ENCODE peak calls at places on chromosomes 13 and 19, in five cellular contexts. One of them, this sample, is unnamed.

GRCh38 chr13:41345921-41346589 is 35.0 kb downstream of the NAA16 start:
- DNase-seq in IMR-90: peak
- DNase-seq in H9: no peak
- DNase-seq in neuronal stem cell: no peak
- DNase-seq in mesenchymal stem cell: no peak
- DNase-seq in this sample: no peak

GRCh38 chr13:82356667-82357066 is 1525.6 kb downstream of the SLITRK1 start:
- DNase-seq in IMR-90: no peak
- DNase-seq in H9: no peak
- DNase-seq in neuronal stem cell: no peak
- DNase-seq in mesenchymal stem cell: peak
- DNase-seq in this sample: no peak

GRCh38 chr13:44471686-44472085 is 98.1 kb downstream of the SERP2 start:
- DNase-seq in IMR-90: peak
- DNase-seq in H9: no peak
- DNase-seq in neuronal stem cell: no peak
- DNase-seq in mesenchymal stem cell: peak
- DNase-seq in this sample: peak

GRCh38 chr13:43652751-43653150 is 134.0 kb downstream of the ENOX1 start:
- DNase-seq in IMR-90: no peak
- DNase-seq in H9: no peak
- DNase-seq in neuronal stem cell: no peak
- DNase-seq in mesenchymal stem cell: no peak
- DNase-seq in this sample: no peak

GRCh38 chr19:5392476-5392875 is 51.9 kb upstream of the PTPRS start:
- DNase-seq in IMR-90: no peak
- DNase-seq in H9: no peak
- DNase-seq in neuronal stem cell: no peak
- DNase-seq in mesenchymal stem cell: no peak
- DNase-seq in this sample: no peak

GRCh38 chr13:44763604-44764311 is 187.6 kb upstream of the TSC22D1 start:
- DNase-seq in IMR-90: no peak
- DNase-seq in H9: no peak
- DNase-seq in neuronal stem cell: no peak
- DNase-seq in mesenchymal stem cell: no peak
- DNase-seq in this sample: peak

GRCh38 chr19:51166846-51167490 is 24.9 kb downstream of the SIGLEC7 start:
- DNase-seq in IMR-90: no peak
- DNase-seq in H9: no peak
- DNase-seq in neuronal stem cell: no peak
- DNase-seq in mesenchymal stem cell: no peak
- DNase-seq in this sample: no peak

GRCh38 chr19:29724102-29724641 is 9.1 kb upstream of the C19orf12 start:
- DNase-seq in IMR-90: peak
- DNase-seq in H9: peak
- DNase-seq in neuronal stem cell: peak
- DNase-seq in mesenchymal stem cell: peak
- DNase-seq in this sample: no peak

GRCh38 chr19:11203194-11204075 is 6.1 kb upstream of the KANK2 start:
- DNase-seq in IMR-90: peak
- DNase-seq in H9: peak
- DNase-seq in neuronal stem cell: peak
- DNase-seq in mesenchymal stem cell: peak
- DNase-seq in this sample: peak

GRCh38 chr13:43058318-43058674 is 34.9 kb downstream of the DNAJC15 start:
- DNase-seq in IMR-90: peak
- DNase-seq in H9: peak
- DNase-seq in neuronal stem cell: no peak
- DNase-seq in mesenchymal stem cell: peak
- DNase-seq in this sample: peak

GRCh38 chr13:61247149-61247936 is 168.3 kb downstream of the PCDH20 start:
- DNase-seq in IMR-90: no peak
- DNase-seq in H9: no peak
- DNase-seq in neuronal stem cell: no peak
- DNase-seq in mesenchymal stem cell: no peak
- DNase-seq in this sample: no peak

GRCh38 chr19:13920940-13921744 is 15.1 kb downstream of the CC2D1A start:
- DNase-seq in IMR-90: peak
- DNase-seq in H9: peak
- DNase-seq in neuronal stem cell: no peak
- DNase-seq in mesenchymal stem cell: peak
- DNase-seq in this sample: peak

GRCh38 chr19:46471116-46471733 is at the start of gene PNMA8A:
- DNase-seq in IMR-90: peak
- DNase-seq in H9: peak
- DNase-seq in neuronal stem cell: peak
- DNase-seq in mesenchymal stem cell: peak
- DNase-seq in this sample: peak

GRCh38 chr19:39403331-39404312 is 3.0 kb upstream of the ZFP36 start:
- DNase-seq in IMR-90: peak
- DNase-seq in H9: peak
- DNase-seq in neuronal stem cell: peak
- DNase-seq in mesenchymal stem cell: peak
- DNase-seq in this sample: peak

GRCh38 chr13:29954082-29955043 is 103.9 kb upstream of the UBL3 start:
- DNase-seq in IMR-90: no peak
- DNase-seq in H9: no peak
- DNase-seq in neuronal stem cell: no peak
- DNase-seq in mesenchymal stem cell: no peak
- DNase-seq in this sample: peak

GRCh38 chr19:34428549-34429285 is 536 bp downstream of the UBA2 start:
- DNase-seq in IMR-90: peak
- DNase-seq in H9: no peak
- DNase-seq in neuronal stem cell: peak
- DNase-seq in mesenchymal stem cell: peak
- DNase-seq in this sample: peak

GRCh38 chr13:34654682-34655081 is 287.4 kb upstream of the NBEA start:
- DNase-seq in IMR-90: no peak
- DNase-seq in H9: no peak
- DNase-seq in neuronal stem cell: no peak
- DNase-seq in mesenchymal stem cell: no peak
- DNase-seq in this sample: no peak

GRCh38 chr13:96728463-96728862 is 265.8 kb downstream of the OXGR1 start:
- DNase-seq in IMR-90: no peak
- DNase-seq in H9: no peak
- DNase-seq in neuronal stem cell: no peak
- DNase-seq in mesenchymal stem cell: no peak
- DNase-seq in this sample: no peak

GRCh38 chr13:21913010-21913409 is 242.1 kb downstream of the FGF9 start:
- DNase-seq in IMR-90: peak
- DNase-seq in H9: peak
- DNase-seq in neuronal stem cell: peak
- DNase-seq in mesenchymal stem cell: no peak
- DNase-seq in this sample: no peak

GRCh38 chr19:51181913-51182419 is 39.9 kb downstream of the SIGLEC7 start:
- DNase-seq in IMR-90: no peak
- DNase-seq in H9: peak
- DNase-seq in neuronal stem cell: no peak
- DNase-seq in mesenchymal stem cell: no peak
- DNase-seq in this sample: no peak

GRCh38 chr19:17620696-17621095 is 65.2 kb downstream of the COLGALT1 start:
- DNase-seq in IMR-90: no peak
- DNase-seq in H9: no peak
- DNase-seq in neuronal stem cell: no peak
- DNase-seq in mesenchymal stem cell: no peak
- DNase-seq in this sample: no peak

GRCh38 chr19:18135712-18136584 is 17.0 kb upstream of the PIK3R2 start:
- DNase-seq in IMR-90: no peak
- DNase-seq in H9: no peak
- DNase-seq in neuronal stem cell: no peak
- DNase-seq in mesenchymal stem cell: no peak
- DNase-seq in this sample: peak

GRCh38 chr19:18604820-18605159 is 1.8 kb downstream of the CRLF1 start:
- DNase-seq in IMR-90: no peak
- DNase-seq in H9: no peak
- DNase-seq in neuronal stem cell: no peak
- DNase-seq in mesenchymal stem cell: no peak
- DNase-seq in this sample: no peak

GRCh38 chr13:36339600-36340155 is 6.5 kb downstream of the SPART start:
- DNase-seq in IMR-90: no peak
- DNase-seq in H9: no peak
- DNase-seq in neuronal stem cell: no peak
- DNase-seq in mesenchymal stem cell: peak
- DNase-seq in this sample: peak

GRCh38 chr13:112938680-112939079 is 30.3 kb upstream of the MCF2L start:
- DNase-seq in IMR-90: no peak
- DNase-seq in H9: no peak
- DNase-seq in neuronal stem cell: no peak
- DNase-seq in mesenchymal stem cell: no peak
- DNase-seq in this sample: no peak

GRCh38 chr19:48511800-48512503 is at the start of gene LMTK3:
- DNase-seq in IMR-90: peak
- DNase-seq in H9: peak
- DNase-seq in neuronal stem cell: no peak
- DNase-seq in mesenchymal stem cell: peak
- DNase-seq in this sample: no peak

GRCh38 chr13:30371649-30372265 is 50.5 kb upstream of the UBE2L5 start:
- DNase-seq in IMR-90: peak
- DNase-seq in H9: no peak
- DNase-seq in neuronal stem cell: no peak
- DNase-seq in mesenchymal stem cell: peak
- DNase-seq in this sample: no peak

GRCh38 chr13:50910483-50910805 is 853 bp downstream of the RNASEH2B start:
- DNase-seq in IMR-90: peak
- DNase-seq in H9: peak
- DNase-seq in neuronal stem cell: peak
- DNase-seq in mesenchymal stem cell: peak
- DNase-seq in this sample: no peak

GRCh38 chr13:38752726-38753125 is 65.8 kb downstream of the FREM2 start:
- DNase-seq in IMR-90: no peak
- DNase-seq in H9: no peak
- DNase-seq in neuronal stem cell: no peak
- DNase-seq in mesenchymal stem cell: no peak
- DNase-seq in this sample: no peak

DNA sequence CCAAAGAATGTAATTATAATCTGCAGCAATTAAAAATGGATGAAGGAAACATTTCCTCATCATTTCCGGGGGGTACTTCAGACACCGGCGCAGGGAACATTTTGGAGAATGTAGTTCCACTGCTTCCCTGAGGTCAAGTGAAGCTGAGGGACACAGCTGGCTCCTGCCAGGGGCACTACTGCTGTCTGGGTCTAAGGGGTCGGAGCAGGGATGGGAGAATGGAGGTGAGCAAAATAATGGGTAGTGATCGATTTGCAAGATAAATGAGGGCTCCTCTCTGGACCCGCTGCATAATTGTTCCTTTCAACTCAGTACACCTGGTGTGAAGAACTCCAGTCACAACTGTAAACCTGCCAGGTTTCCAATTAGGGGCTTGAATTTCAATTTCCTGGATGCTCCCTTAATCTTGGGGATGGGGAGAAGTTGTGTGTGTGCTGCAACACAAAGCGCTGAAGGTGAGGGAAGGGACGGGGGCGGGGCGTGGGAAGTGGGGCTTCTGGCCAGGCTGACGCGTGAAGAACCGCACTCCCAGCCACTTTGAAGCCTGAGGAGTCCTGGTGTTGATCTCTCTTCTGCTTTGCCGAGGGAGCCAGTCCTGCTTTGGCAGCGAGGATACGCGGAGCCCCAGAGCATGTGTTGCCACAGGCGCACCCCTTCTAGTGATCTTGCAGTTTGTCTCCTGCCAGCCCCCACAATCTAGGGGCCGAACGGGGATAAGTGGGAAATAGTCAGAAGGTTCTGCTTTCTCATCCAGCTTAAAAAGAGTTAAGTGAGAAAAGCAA is 57.9 kb upstream of the PCDH8 start:
- DNase-seq in IMR-90: no peak
- DNase-seq in H9: peak
- DNase-seq in neuronal stem cell: no peak
- DNase-seq in mesenchymal stem cell: no peak
- DNase-seq in this sample: no peak
- H2BK120ac ChIP-seq in IMR-90: no peak
- H2BK120ac ChIP-seq in H9: no peak
- H2BK120ac ChIP-seq in neuronal stem cell: no peak
- H2BK120ac ChIP-seq in mesenchymal stem cell: no peak
- H2BK120ac ChIP-seq in this sample: no peak

GRCh38 chr19:55473201-55473600 is 3.2 kb upstream of the ZNF628 start:
- DNase-seq in IMR-90: no peak
- DNase-seq in H9: no peak
- DNase-seq in neuronal stem cell: no peak
- DNase-seq in mesenchymal stem cell: no peak
- DNase-seq in this sample: no peak

GRCh38 chr19:55474269-55475265 is 1.9 kb upstream of the ZNF628 start:
- DNase-seq in IMR-90: no peak
- DNase-seq in H9: peak
- DNase-seq in neuronal stem cell: no peak
- DNase-seq in mesenchymal stem cell: no peak
- DNase-seq in this sample: no peak

GRCh38 chr19:55473613-55474012 is 2.8 kb upstream of the ZNF628 start:
- DNase-seq in IMR-90: no peak
- DNase-seq in H9: no peak
- DNase-seq in neuronal stem cell: no peak
- DNase-seq in mesenchymal stem cell: no peak
- DNase-seq in this sample: no peak

GRCh38 chr19:55471266-55471665 is 5.2 kb upstream of the ZNF628 start:
- DNase-seq in IMR-90: no peak
- DNase-seq in H9: no peak
- DNase-seq in neuronal stem cell: no peak
- DNase-seq in mesenchymal stem cell: no peak
- DNase-seq in this sample: no peak

GRCh38 chr19:55472463-55472862 is 4.0 kb upstream of the ZNF628 start:
- DNase-seq in IMR-90: peak
- DNase-seq in H9: no peak
- DNase-seq in neuronal stem cell: no peak
- DNase-seq in mesenchymal stem cell: no peak
- DNase-seq in this sample: no peak
- H3K9ac ChIP-seq in IMR-90: no peak
- H3K9ac ChIP-seq in H9: no peak
- H3K9ac ChIP-seq in neuronal stem cell: no peak
- H3K9ac ChIP-seq in mesenchymal stem cell: peak
- H3K9ac ChIP-seq in this sample: no peak

GRCh38 chr13:45768668-45769067 is 66.5 kb downstream of the CBY2 start:
- DNase-seq in IMR-90: no peak
- DNase-seq in H9: no peak
- DNase-seq in neuronal stem cell: no peak
- DNase-seq in mesenchymal stem cell: peak
- DNase-seq in this sample: no peak
- H2BK120ac ChIP-seq in IMR-90: no peak
- H2BK120ac ChIP-seq in H9: no peak
- H2BK120ac ChIP-seq in neuronal stem cell: no peak
- H2BK120ac ChIP-seq in mesenchymal stem cell: no peak
- H2BK120ac ChIP-seq in this sample: no peak

DNA sequence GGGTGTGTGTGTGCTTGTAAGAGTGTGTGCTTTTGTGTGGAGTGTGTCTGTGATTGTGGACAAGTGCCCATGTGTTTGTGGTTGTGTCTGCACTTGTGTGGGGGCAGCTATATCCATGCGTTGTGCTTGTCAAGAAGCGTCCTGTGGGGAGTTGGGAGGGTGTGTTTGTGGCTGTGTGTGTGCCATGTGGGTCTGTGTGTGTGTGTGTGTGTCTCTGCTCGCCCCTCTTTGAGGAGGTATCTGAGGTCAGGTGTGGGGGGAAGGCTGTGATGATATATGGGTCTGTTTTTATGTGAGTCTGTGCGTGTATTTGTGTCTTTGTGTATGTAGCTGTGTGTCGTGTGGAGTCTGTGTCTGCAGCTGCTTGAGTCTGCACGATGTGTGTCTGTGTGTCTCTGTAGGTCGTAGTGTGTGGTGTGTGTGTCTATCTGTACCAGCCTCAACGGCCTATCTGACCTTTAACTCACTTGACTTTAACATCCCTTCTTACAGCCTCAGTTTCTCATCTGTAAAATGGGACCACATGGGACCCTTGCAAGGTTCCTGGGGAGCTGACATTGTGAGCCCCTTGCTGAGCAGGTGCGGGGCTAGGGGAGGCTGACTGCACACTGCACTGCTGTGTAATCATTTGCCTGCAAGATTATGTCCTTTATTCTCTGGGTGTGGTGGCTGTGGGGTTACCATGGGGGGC is 4.0 kb upstream of the NFIC start:
- DNase-seq in IMR-90: no peak
- DNase-seq in H9: no peak
- DNase-seq in neuronal stem cell: no peak
- DNase-seq in mesenchymal stem cell: no peak
- DNase-seq in this sample: no peak
- H3K9ac ChIP-seq in IMR-90: no peak
- H3K9ac ChIP-seq in H9: no peak
- H3K9ac ChIP-seq in neuronal stem cell: peak
- H3K9ac ChIP-seq in mesenchymal stem cell: peak
- H3K9ac ChIP-seq in this sample: no peak